ENCODE peak calls at places on chromosomes 12 and 14, in four cellular contexts. I is WTC11, W is SK-N-SH, N is HepG2. V is an unnamed sample.

GRCh38 chr14:105864116-105864515 is 337.7 kb downstream of the TMEM121 start:
- DNase-seq in I (peak), W (no peak), N (no peak), V (no peak)

GRCh38 chr12:86081798-86082197 is 174.4 kb downstream of the MGAT4C start:
- DNase-seq in N (no peak), I (no peak), W (no peak), V (no peak)

GRCh38 chr14:61934385-61934784 is 172.2 kb downstream of the SNAPC1 start:
- DNase-seq in N (no peak), I (no peak), W (no peak), V (no peak)

GRCh38 chr14:23351681-23352505 is 794 bp downstream of the SLC22A17 start:
- DNase-seq in I (peak), W (peak), N (no peak), V (no peak)

GRCh38 chr12:89070603-89071002 is 281.7 kb downstream of the DUSP6 start:
- DNase-seq in N (no peak), I (no peak), W (no peak), V (no peak)

GRCh38 chr14:85909581-85909980 is 379.6 kb downstream of the FLRT2 start:
- DNase-seq in N (no peak), I (no peak), W (no peak), V (no peak)

GRCh38 chr14:31449971-31450610 is 7.2 kb downstream of the DTD2 start:
- DNase-seq in N (peak), I (no peak), W (peak), V (peak)

GRCh38 chr12:32482226-32482625 is 82.9 kb downstream of the FGD4 start:
- DNase-seq in N (no peak), I (no peak), W (no peak), V (no peak)

GRCh38 chr12:13182881-13183280 is 13.6 kb upstream of the EMP1 start:
- DNase-seq in I (no peak), W (no peak), N (no peak), V (no peak)

GRCh38 chr14:69574266-69574953 is at the start of gene CCDC177:
- DNase-seq in W (peak), N (peak), I (peak), V (peak)

DNA sequence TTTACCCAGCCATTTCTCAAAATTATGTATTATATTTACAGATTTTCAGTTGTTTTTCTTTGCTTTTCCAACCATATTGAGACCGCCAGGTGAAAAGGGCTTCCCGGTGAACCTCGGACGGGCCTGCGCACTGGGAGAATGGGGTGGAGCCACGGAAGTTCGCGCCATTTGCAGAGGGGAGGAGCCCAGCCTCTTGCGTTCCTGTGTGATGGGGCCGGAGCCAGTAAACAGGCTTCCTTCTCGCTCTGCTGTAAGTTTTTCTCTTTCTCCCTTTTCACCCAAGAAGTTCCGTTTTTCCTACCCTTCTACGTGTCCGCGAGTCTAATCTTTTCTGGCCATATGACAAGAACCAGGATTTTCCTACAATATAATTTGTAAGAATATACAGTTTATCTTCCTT is 1108.8 kb upstream of the SEL1L start:
- DNase-seq in N (no peak), I (peak), W (no peak), V (peak)
- TF ChIP-seq FOXJ3 in N (no peak), I (no peak), W (no peak), V (no peak)

GRCh38 chr12:4742421-4742970 is 22.3 kb downstream of the GALNT8 start:
- DNase-seq in N (no peak), I (no peak), W (no peak), V (no peak)
- TF ChIP-seq FOXJ3 in N (no peak), I (no peak), W (no peak), V (no peak)

DNA sequence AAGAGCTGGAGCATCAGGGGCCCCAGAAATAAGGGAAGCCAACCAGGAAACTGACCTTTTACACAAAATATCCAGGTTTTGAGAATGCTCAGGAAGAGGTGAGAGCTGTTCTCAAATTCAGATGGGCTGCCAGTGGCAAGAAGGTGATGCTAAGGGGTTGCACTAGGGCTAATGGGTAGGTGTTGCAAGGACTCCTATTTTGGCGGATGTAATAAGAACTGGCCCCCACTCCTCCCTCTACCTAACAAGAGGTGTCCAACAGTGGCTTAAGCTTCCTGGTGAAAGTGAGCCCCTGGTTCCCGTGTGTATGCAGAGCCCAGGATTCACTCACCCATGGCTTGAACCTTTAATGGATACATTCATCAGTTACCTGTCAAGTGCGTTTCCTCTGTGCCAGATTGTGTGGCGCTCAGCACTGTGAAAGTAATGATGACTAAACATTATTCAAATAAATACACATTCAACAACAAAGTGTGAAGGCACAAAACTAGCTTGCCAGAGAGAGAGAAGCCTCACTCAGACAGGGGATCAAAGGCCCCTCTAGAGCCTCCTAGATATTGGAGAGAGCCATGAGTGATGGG is 705 bp upstream of the CHGA start:
- DNase-seq in I (no peak), W (no peak), N (no peak), V (no peak)
- TF ChIP-seq FOXJ3 in I (no peak), W (no peak), N (no peak), V (no peak)

GRCh38 chr14:26276757-26277156 is 321.1 kb downstream of the NOVA1 start:
- DNase-seq in I (peak), N (no peak), W (no peak), V (no peak)
- TF ChIP-seq FOXJ3 in I (no peak), N (no peak), W (no peak), V (no peak)

V was measured in K562.